ENCODE peak calls at places on chromosomes 11 and 22, in four cellular contexts. T is kidney epithelial cell, A is H1, V is HFF-Myc. B is an unnamed sample.

GRCh38 chr11:40388097-40388818 is 1071.2 kb downstream of the LRRC4C start:
- DNase-seq in T (peak; percentile 54), A (no peak), V (peak; percentile 40), B (no peak)

GRCh38 chr11:109424893-109425292 is 2.9 kb downstream of the C11orf87 start:
- DNase-seq in T (no peak), A (peak; percentile 90), V (no peak), B (peak; percentile 88)

GRCh38 chr11:92886243-92886905 is 83.1 kb upstream of the MTNR1B start:
- DNase-seq in T (peak; percentile 26), A (peak; percentile 62), V (peak; percentile 21), B (peak; percentile 57)

GRCh38 chr11:24046731-24047130 is 450.1 kb upstream of the LUZP2 start:
- DNase-seq in T (no peak), A (no peak), V (no peak), B (no peak)

GRCh38 chr11:77467993-77468392 is 5.9 kb downstream of the PAK1 start:
- DNase-seq in T (no peak), A (no peak), V (no peak), B (no peak)

GRCh38 chr11:70489276-70489675 is 90.9 kb downstream of the CTTN start:
- DNase-seq in T (no peak), A (no peak), V (no peak), B (no peak)

GRCh38 chr22:46040471-46041465 is 63.8 kb upstream of the WNT7B start:
- DNase-seq in T (no peak), A (no peak), V (no peak), B (no peak)

GRCh38 chr11:112795142-112795815 is 165.9 kb upstream of the NCAM1 start:
- DNase-seq in T (no peak), A (peak; percentile 72), V (no peak), B (peak; percentile 43)

GRCh38 chr11:73230276-73230875 is 12.3 kb downstream of the P2RY2 start:
- DNase-seq in T (no peak), A (no peak), V (no peak), B (peak; percentile 0)

GRCh38 chr22:50059185-50059880 is 1.2 kb upstream of the TTLL8 start:
- DNase-seq in T (no peak), A (no peak), V (no peak), B (peak; percentile 74)

GRCh38 chr22:31313366-31314147 is 21.3 kb upstream of the PIK3IP1 start:
- DNase-seq in T (no peak), A (peak; percentile 90), V (peak; percentile 72), B (peak; percentile 70)

GRCh38 chr11:6926208-6927029 is at the start of gene ZNF215:
- DNase-seq in T (peak; percentile 42), A (peak; percentile 88), V (peak; percentile 83), B (peak; percentile 81)

GRCh38 chr11:16989554-16989953 is 24.7 kb downstream of the PLEKHA7 start:
- DNase-seq in T (no peak), A (no peak), V (no peak), B (no peak)

GRCh38 chr11:56740886-56741285 is 7.6 kb downstream of the OR9G4 start:
- DNase-seq in T (no peak), A (no peak), V (no peak), B (no peak)

GRCh38 chr11:68503792-68504191 is 43.2 kb downstream of the PPP6R3 start:
- DNase-seq in T (no peak), A (no peak), V (no peak), B (no peak)

GRCh38 chr11:114290503-114291239 is 5.5 kb upstream of the NNMT start:
- DNase-seq in T (no peak), A (no peak), V (no peak), B (no peak)

GRCh38 chr11:774873-775592 is 2.3 kb downstream of the GATD1 start:
- DNase-seq in T (no peak), A (no peak), V (no peak), B (no peak)

GRCh38 chr11:132913295-132913694 is 619.0 kb downstream of the OPCML start:
- DNase-seq in T (no peak), A (no peak), V (no peak), B (no peak)

GRCh38 chr22:29798318-29798717 is 31.1 kb downstream of the UQCR10 start:
- DNase-seq in T (no peak), A (no peak), V (no peak), B (no peak)

GRCh38 chr11:67507242-67507890 is 596 bp downstream of the CDK2AP2 start:
- DNase-seq in T (peak; percentile 58), A (no peak), V (peak; percentile 51), B (no peak)

GRCh38 chr11:123125169-123125568 is 63.2 kb upstream of the HSPA8 start:
- DNase-seq in T (no peak), A (no peak), V (no peak), B (no peak)

GRCh38 chr11:64379160-64379559 is 20.2 kb downstream of the RPS6KA4 start:
- DNase-seq in T (no peak), A (no peak), V (no peak), B (no peak)

GRCh38 chr11:76244311-76245061 is 38.2 kb upstream of the WNT11 start:
- DNase-seq in T (no peak), A (no peak), V (no peak), B (no peak)

GRCh38 chr11:30798547-30799236 is 212.5 kb upstream of the MPPED2 start:
- DNase-seq in T (no peak), A (no peak), V (no peak), B (no peak)

GRCh38 chr11:61955031-61955415 is 4.9 kb downstream of the BEST1 start:
- DNase-seq in T (no peak), A (no peak), V (no peak), B (peak; percentile 52)

GRCh38 chr22:19704355-19705015 is 9.8 kb upstream of the SEPTIN5 start:
- DNase-seq in T (no peak), A (no peak), V (no peak), B (no peak)

GRCh38 chr11:60957188-60957587 is 5.2 kb upstream of the SLC15A3 start:
- DNase-seq in T (no peak), A (no peak), V (no peak), B (no peak)

GRCh38 chr11:2824851-2825250 is 60.7 kb downstream of the CDKN1C start:
- DNase-seq in T (no peak), A (no peak), V (no peak), B (no peak)

GRCh38 chr11:6531267-6531752 is 34.2 kb downstream of the DNHD1 start:
- DNase-seq in T (no peak), A (no peak), V (peak; percentile 33), B (peak; percentile 27)

GRCh38 chr11:19244084-19244483 is 3.3 kb upstream of the E2F8 start:
- DNase-seq in T (no peak), A (no peak), V (no peak), B (no peak)

GRCh38 chr22:21045585-21046294 is at the start of gene LRRC74B:
- DNase-seq in T (peak; percentile 72), A (peak; percentile 97), V (peak; percentile 66), B (peak; percentile 98)

GRCh38 chr22:42296883-42297282 is 26.4 kb upstream of the TCF20 start:
- DNase-seq in T (no peak), A (no peak), V (no peak), B (no peak)
- TF ChIP-seq CTCF in T (no peak), A (no peak), V (peak; percentile 1), B (no peak)

GRCh38 chr11:95283146-95283545 is 52.1 kb upstream of the SESN3 start:
- DNase-seq in T (no peak), A (no peak), V (no peak), B (no peak)
- TF ChIP-seq CTCF in T (no peak), A (no peak), V (no peak), B (no peak)

GRCh38 chr11:27678242-27678641 is 22.0 kb downstream of the BDNF start:
- DNase-seq in T (no peak), A (no peak), V (no peak), B (no peak)

GRCh38 chr11:27679136-27680015 is 20.9 kb downstream of the BDNF start:
- DNase-seq in T (no peak), A (no peak), V (no peak), B (no peak)

GRCh38 chr11:27677108-27677507 is 23.1 kb downstream of the BDNF start:
- DNase-seq in T (no peak), A (no peak), V (no peak), B (no peak)

GRCh38 chr11:27672836-27673464 is 27.3 kb downstream of the BDNF start:
- DNase-seq in T (no peak), A (no peak), V (no peak), B (no peak)

DNA sequence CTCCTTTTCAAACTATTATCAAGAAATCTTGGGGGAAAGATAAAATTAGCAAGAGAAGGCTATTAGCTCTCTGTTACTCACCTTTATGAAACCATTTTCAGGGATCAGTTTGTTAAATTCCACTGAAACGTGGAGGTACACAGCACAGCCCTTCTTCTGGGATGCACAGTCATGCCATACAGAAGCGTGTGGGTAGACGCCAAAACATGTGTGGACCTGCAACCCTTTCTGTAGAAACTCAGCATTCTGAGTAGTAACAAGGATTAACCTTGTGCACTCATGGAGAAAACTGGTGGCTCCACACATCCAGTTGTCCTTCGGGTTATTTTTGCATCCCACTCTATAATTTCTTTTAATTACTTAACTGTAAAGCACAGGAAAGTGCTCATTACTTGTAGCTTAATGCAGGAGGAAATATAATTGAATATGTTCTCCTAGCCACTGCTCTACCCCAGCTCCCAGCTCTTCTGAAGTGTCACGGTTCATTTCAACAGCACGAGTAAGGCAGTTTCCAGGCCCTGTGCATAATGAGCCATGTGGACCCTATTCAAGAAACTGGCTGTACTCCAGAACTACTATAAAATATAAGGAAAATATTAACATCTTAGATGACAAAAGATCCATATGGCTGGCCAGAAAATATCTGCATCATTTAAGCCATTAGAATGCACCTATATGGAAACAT is 26.1 kb downstream of the BDNF start:
- DNase-seq in T (no peak), A (no peak), V (no peak), B (no peak)
- TF ChIP-seq CTCF in T (no peak), A (no peak), V (no peak), B (no peak)

GRCh38 chr11:96470521-96470920 is 80.7 kb downstream of the JRKL start:
- DNase-seq in T (no peak), A (no peak), V (no peak), B (no peak)

GRCh38 chr11:96474263-96474662 is 84.5 kb downstream of the JRKL start:
- DNase-seq in T (no peak), A (no peak), V (no peak), B (no peak)

GRCh38 chr11:96466607-96467006 is 76.8 kb downstream of the JRKL start:
- DNase-seq in T (no peak), A (no peak), V (no peak), B (no peak)

GRCh38 chr11:96472085-96472484 is 82.3 kb downstream of the JRKL start:
- DNase-seq in T (no peak), A (no peak), V (no peak), B (no peak)
- TF ChIP-seq CTCF in T (no peak), A (peak; percentile 40), V (no peak), B (no peak)

DNA sequence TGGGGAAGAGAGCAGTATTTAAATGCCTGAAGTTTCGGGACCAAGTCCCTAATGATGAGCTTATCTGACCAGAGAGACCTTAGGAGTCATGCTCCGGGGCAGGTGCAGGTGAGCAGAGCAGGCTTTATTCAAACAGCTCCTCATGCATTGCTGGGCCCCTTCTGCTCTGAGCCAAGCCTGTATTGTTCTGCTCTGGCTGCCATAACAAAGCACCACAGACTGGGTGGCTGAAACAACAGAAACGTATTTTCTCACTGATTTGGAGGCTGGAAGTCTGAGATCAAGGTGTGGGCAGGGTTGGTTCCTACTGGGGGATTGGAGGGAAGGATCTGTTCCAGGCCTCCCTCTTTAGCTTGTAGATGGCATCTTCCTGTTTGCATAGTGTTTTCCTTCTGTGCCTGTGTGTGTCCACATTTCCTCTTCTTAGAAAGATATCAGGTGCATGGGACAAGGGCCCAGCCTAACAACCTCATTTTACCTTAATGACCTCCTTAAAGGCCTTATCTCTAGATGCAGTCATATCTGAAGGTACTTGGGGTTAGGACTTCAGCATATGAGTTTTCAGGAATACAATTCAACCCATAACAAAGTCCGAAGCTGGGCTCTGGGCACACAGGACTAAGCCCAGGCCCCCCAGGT is 97.1 kb upstream of the PARVA start:
- DNase-seq in T (no peak), A (peak; percentile 24), V (no peak), B (no peak)
- TF ChIP-seq CTCF in T (no peak), A (no peak), V (no peak), B (no peak)

GRCh38 chr11:102614485-102614884 is 10.6 kb downstream of the MMP20 start:
- DNase-seq in T (no peak), A (no peak), V (no peak), B (no peak)
- TF ChIP-seq CTCF in T (peak; percentile 30), A (no peak), V (peak; percentile 3), B (no peak)